ENCODE peak calls at places on chromosomes 2 and 18, in seven cellular contexts. One of them, this sample, is unnamed.

GRCh38 chr2:8678731-8679566 is 2.9 kb upstream of the ID2 start:
- DNase-seq in GM12878: no peak
- DNase-seq in GM23338: peak; percentile 94
- DNase-seq in HCT116: peak; percentile 87
- DNase-seq in K562: peak; percentile 95
- DNase-seq in HepG2: peak; percentile 96
- DNase-seq in Panc1: no peak
- DNase-seq in this sample: peak; percentile 78

GRCh38 chr2:83665894-83666293 is 793.2 kb downstream of the SUCLG1 start:
- DNase-seq in HCT116: no peak
- DNase-seq in HepG2: peak; percentile 18
- DNase-seq in GM12878: no peak
- DNase-seq in GM23338: no peak
- DNase-seq in Panc1: peak; percentile 30
- DNase-seq in K562: no peak
- DNase-seq in this sample: no peak

GRCh38 chr2:31237348-31238017 is 3.5 kb downstream of the EHD3 start:
- DNase-seq in Panc1: no peak
- DNase-seq in HepG2: no peak
- DNase-seq in HCT116: no peak
- DNase-seq in K562: no peak
- DNase-seq in GM23338: no peak
- DNase-seq in GM12878: no peak
- DNase-seq in this sample: no peak

GRCh38 chr2:133400411-133400810 is 167.9 kb downstream of the NCKAP5 start:
- DNase-seq in K562: no peak
- DNase-seq in HepG2: no peak
- DNase-seq in Panc1: no peak
- DNase-seq in HCT116: no peak
- DNase-seq in GM23338: no peak
- DNase-seq in GM12878: no peak
- DNase-seq in this sample: no peak

GRCh38 chr2:239377591-239377990 is 23.2 kb downstream of the HDAC4 start:
- DNase-seq in K562: no peak
- DNase-seq in GM12878: no peak
- DNase-seq in HepG2: no peak
- DNase-seq in HCT116: no peak
- DNase-seq in Panc1: no peak
- DNase-seq in GM23338: no peak
- DNase-seq in this sample: no peak

GRCh38 chr18:73462092-73462491 is 594.3 kb upstream of the NETO1 start:
- DNase-seq in Panc1: no peak
- DNase-seq in GM12878: no peak
- DNase-seq in HepG2: no peak
- DNase-seq in K562: no peak
- DNase-seq in HCT116: no peak
- DNase-seq in GM23338: no peak
- DNase-seq in this sample: no peak

GRCh38 chr2:190170673-190171072 is 108.1 kb upstream of the MSTN start:
- DNase-seq in GM12878: no peak
- DNase-seq in Panc1: no peak
- DNase-seq in K562: no peak
- DNase-seq in HepG2: no peak
- DNase-seq in HCT116: no peak
- DNase-seq in GM23338: no peak
- DNase-seq in this sample: no peak

GRCh38 chr2:84846041-84846663 is 34.7 kb downstream of the TRABD2A start:
- DNase-seq in Panc1: no peak
- DNase-seq in GM23338: no peak
- DNase-seq in K562: no peak
- DNase-seq in GM12878: no peak
- DNase-seq in HepG2: no peak
- DNase-seq in HCT116: no peak
- DNase-seq in this sample: no peak

GRCh38 chr2:32355976-32356734 is 668 bp upstream of the BIRC6 start:
- DNase-seq in GM23338: no peak
- DNase-seq in K562: no peak
- DNase-seq in GM12878: no peak
- DNase-seq in Panc1: peak; percentile 35
- DNase-seq in HCT116: no peak
- DNase-seq in HepG2: no peak
- DNase-seq in this sample: no peak

GRCh38 chr2:181389524-181389923 is 67.7 kb upstream of the ITGA4 start:
- DNase-seq in Panc1: no peak
- DNase-seq in HepG2: no peak
- DNase-seq in HCT116: no peak
- DNase-seq in K562: no peak
- DNase-seq in GM23338: no peak
- DNase-seq in GM12878: no peak
- DNase-seq in this sample: no peak

GRCh38 chr2:187008111-187008510 is 159.1 kb upstream of the ZSWIM2 start:
- DNase-seq in Panc1: no peak
- DNase-seq in HepG2: no peak
- DNase-seq in K562: no peak
- DNase-seq in HCT116: no peak
- DNase-seq in GM12878: no peak
- DNase-seq in GM23338: no peak
- DNase-seq in this sample: no peak

GRCh38 chr18:50203801-50204604 is 9.1 kb upstream of the MYO5B start:
- DNase-seq in GM12878: no peak
- DNase-seq in HCT116: peak; percentile 49
- DNase-seq in HepG2: peak; percentile 46
- DNase-seq in K562: peak; percentile 60
- DNase-seq in GM23338: peak; percentile 91
- DNase-seq in Panc1: no peak
- DNase-seq in this sample: peak; percentile 39

GRCh38 chr2:83160571-83160970 is 1298.5 kb downstream of the SUCLG1 start:
- DNase-seq in HCT116: no peak
- DNase-seq in GM12878: no peak
- DNase-seq in HepG2: no peak
- DNase-seq in K562: no peak
- DNase-seq in Panc1: no peak
- DNase-seq in GM23338: no peak
- DNase-seq in this sample: no peak

GRCh38 chr18:36185901-36186460 is 1.3 kb upstream of the MOCOS start:
- DNase-seq in Panc1: no peak
- DNase-seq in GM12878: no peak
- DNase-seq in HCT116: no peak
- DNase-seq in GM23338: no peak
- DNase-seq in HepG2: no peak
- DNase-seq in K562: no peak
- DNase-seq in this sample: no peak
- H3K4me3 ChIP-seq in Panc1: no peak overlapping the region
- H3K4me3 ChIP-seq in GM12878: no peak overlapping the region
- H3K4me3 ChIP-seq in HCT116: no peak overlapping the region
- H3K4me3 ChIP-seq in GM23338: peak overlapping the region; percentile 87
- H3K4me3 ChIP-seq in HepG2: no peak overlapping the region
- H3K4me3 ChIP-seq in K562: no peak overlapping the region
- H3K4me3 ChIP-seq in this sample: no peak overlapping the region

DNA sequence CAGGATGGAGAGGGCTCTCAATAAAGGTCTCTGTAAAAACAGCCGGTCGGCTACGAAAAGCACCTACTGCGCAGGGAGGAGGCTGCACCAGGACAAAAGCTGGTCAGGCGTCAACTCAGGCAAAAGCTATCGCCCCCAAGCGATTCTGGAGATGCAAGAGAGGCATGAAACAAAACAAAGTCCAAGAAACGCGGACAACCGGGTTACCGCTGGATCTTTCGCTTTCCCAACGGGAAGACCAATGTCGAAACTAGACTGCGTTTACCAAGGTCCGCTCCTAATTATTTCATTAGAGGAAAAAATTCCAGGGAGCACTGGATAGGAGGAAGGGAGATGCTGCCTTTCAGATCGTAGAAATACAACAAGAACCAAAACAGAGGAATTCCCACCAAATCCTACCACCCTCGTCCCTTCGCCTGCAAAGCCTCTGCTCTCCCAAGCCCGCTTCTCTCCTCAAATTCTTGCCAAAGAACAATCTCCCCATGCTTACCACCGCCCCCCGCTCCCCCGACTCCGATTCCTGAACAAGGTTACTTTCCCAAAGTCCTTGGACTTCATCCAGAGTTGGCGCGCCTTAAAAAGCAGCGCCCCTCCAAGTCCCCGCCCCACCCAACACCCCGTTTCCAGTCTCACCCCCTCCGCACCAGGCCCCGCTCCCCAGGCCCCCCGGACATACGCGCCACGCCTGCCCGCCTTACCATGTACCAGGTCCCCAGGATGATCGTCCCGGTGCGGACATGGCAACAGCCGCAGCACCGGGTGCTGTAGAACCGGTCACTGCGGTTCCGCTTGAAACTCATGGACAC is 513 bp downstream of the LAPTM4A start:
- DNase-seq in Panc1: peak; percentile 32
- DNase-seq in HCT116: no peak
- DNase-seq in HepG2: peak; percentile 81
- DNase-seq in GM23338: peak; percentile 73
- DNase-seq in K562: peak; percentile 80
- DNase-seq in GM12878: no peak
- DNase-seq in this sample: peak; percentile 36
- TF ChIP-seq POLR2AphosphoS5 in Panc1: no peak
- TF ChIP-seq POLR2AphosphoS5 in HCT116: no peak
- TF ChIP-seq POLR2AphosphoS5 in HepG2: no peak
- TF ChIP-seq POLR2AphosphoS5 in GM23338: no peak
- TF ChIP-seq POLR2AphosphoS5 in K562: no peak
- TF ChIP-seq POLR2AphosphoS5 in GM12878: no peak
- TF ChIP-seq POLR2AphosphoS5 in this sample: no peak

GRCh38 chr2:51013870-51014526 is 17.9 kb downstream of the NRXN1 start:
- DNase-seq in GM23338: no peak
- DNase-seq in HCT116: no peak
- DNase-seq in HepG2: no peak
- DNase-seq in Panc1: no peak
- DNase-seq in GM12878: no peak
- DNase-seq in K562: no peak
- DNase-seq in this sample: no peak

GRCh38 chr2:51018145-51018544 is 13.8 kb downstream of the NRXN1 start:
- DNase-seq in GM23338: no peak
- DNase-seq in GM12878: no peak
- DNase-seq in HCT116: no peak
- DNase-seq in HepG2: no peak
- DNase-seq in K562: no peak
- DNase-seq in Panc1: no peak
- DNase-seq in this sample: no peak

GRCh38 chr2:51014722-51015121 is 17.2 kb downstream of the NRXN1 start:
- DNase-seq in K562: no peak
- DNase-seq in HepG2: no peak
- DNase-seq in GM23338: no peak
- DNase-seq in HCT116: no peak
- DNase-seq in GM12878: no peak
- DNase-seq in Panc1: no peak
- DNase-seq in this sample: no peak

DNA sequence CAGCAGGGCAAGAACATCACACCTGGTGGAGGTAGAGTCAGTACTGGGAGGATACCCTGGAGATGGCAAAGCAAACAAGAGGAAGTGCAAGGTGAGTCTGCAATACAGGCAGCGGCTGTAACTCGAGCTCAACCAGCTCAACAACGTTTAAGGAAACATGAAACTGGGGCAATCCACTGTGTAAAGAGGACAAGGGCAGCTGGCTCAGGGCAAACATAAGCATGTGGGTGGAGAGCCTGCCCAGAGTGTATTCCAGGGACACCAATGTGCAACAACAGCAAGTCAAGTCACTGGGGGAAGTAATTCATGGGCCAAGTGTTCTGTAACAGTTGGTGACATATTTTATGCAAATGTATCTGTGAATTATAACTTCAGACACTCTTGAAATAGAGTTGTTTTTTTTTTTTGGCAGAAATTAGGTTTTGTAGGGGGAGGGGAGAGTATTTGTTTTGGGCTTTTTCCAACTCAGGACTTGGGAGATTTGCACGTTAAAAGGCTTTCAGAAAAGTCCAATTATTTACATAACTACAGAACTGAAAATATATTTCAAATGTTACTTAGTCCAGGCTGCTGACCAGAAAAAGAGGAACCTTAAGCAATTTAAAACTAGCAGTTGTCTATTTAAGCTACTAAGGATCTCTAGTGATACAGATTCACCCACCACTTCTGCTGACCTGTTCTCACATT is 18.7 kb downstream of the NRXN1 start:
- DNase-seq in GM12878: no peak
- DNase-seq in HCT116: peak; percentile 10
- DNase-seq in K562: no peak
- DNase-seq in Panc1: no peak
- DNase-seq in GM23338: peak; percentile 81
- DNase-seq in HepG2: peak; percentile 28
- DNase-seq in this sample: no peak
- TF ChIP-seq REST in GM12878: no peak
- TF ChIP-seq REST in HCT116: no peak
- TF ChIP-seq REST in K562: no peak
- TF ChIP-seq REST in Panc1: no peak
- TF ChIP-seq REST in GM23338: no peak
- TF ChIP-seq REST in HepG2: no peak
- TF ChIP-seq REST in this sample: no peak

GRCh38 chr2:226763320-226763719 is 36.3 kb downstream of the IRS1 start:
- DNase-seq in HepG2: no peak
- DNase-seq in HCT116: no peak
- DNase-seq in GM12878: no peak
- DNase-seq in GM23338: no peak
- DNase-seq in Panc1: no peak
- DNase-seq in K562: no peak
- DNase-seq in this sample: no peak

GRCh38 chr2:226772389-226773179 is 27.0 kb downstream of the IRS1 start:
- DNase-seq in Panc1: no peak
- DNase-seq in GM12878: peak; percentile 82
- DNase-seq in HCT116: no peak
- DNase-seq in HepG2: peak; percentile 69
- DNase-seq in GM23338: no peak
- DNase-seq in K562: peak; percentile 59
- DNase-seq in this sample: peak; percentile 43

GRCh38 chr2:226771067-226771466 is 28.6 kb downstream of the IRS1 start:
- DNase-seq in K562: no peak
- DNase-seq in GM23338: no peak
- DNase-seq in Panc1: no peak
- DNase-seq in GM12878: no peak
- DNase-seq in HepG2: no peak
- DNase-seq in HCT116: no peak
- DNase-seq in this sample: no peak

GRCh38 chr2:226766352-226767055 is 33.1 kb downstream of the IRS1 start:
- DNase-seq in GM23338: no peak
- DNase-seq in HCT116: no peak
- DNase-seq in GM12878: no peak
- DNase-seq in Panc1: no peak
- DNase-seq in HepG2: no peak
- DNase-seq in K562: no peak
- DNase-seq in this sample: no peak

DNA sequence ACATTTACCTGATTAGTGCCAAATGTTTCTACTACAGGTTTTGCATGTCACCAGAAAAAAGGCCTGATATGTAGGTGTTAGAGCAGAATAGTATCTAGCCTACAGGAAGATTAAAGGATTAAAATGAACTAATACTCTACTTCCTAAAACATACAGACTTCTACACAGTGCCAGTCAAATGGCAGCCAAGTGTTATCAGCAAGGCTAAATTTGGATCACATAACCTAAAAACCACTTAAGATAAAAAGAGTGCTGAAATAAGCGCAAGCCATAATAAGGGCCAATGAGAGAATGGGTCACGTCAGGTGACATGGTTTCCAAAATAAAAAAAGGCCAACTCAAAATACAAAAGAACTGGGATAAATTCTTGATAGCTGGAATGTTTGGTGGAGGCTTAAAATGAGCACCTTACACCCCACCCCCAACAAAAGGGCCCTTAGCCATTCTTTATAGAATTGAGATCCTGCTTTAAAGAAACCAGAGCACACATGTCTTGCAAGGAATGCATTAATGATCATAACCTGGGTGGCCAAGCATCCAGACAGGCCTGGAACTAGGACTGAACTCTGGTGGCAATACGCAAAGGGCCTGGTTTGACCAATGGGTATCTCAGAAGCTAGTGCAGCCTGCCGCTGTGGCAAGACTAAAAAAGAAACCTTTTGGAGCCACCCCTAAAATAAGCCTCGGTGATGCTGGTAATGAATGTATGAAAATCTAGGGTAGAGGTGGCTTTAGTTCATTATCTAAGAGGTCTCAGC is 32.4 kb downstream of the IRS1 start:
- DNase-seq in Panc1: no peak
- DNase-seq in GM12878: no peak
- DNase-seq in HepG2: no peak
- DNase-seq in K562: no peak
- DNase-seq in GM23338: no peak
- DNase-seq in HCT116: no peak
- DNase-seq in this sample: no peak
- H3K4me3 ChIP-seq in Panc1: no peak overlapping the region
- H3K4me3 ChIP-seq in GM12878: no peak overlapping the region
- H3K4me3 ChIP-seq in HepG2: no peak overlapping the region
- H3K4me3 ChIP-seq in K562: no peak overlapping the region
- H3K4me3 ChIP-seq in GM23338: no peak overlapping the region
- H3K4me3 ChIP-seq in HCT116: no peak overlapping the region
- H3K4me3 ChIP-seq in this sample: no peak overlapping the region

This sample was measured in HL-60.